ENCODE peak calls at places on chromosomes 6 and 20, in six cellular contexts. P, F, Z, K, S and V are unnamed samples.

GRCh38 chr6:150874184-150874583 is 8.7 kb downstream of the MTHFD1L start:
- DNase-seq in P (no peak), F (no peak), Z (no peak), K (no peak), S (no peak), V (no peak)

GRCh38 chr20:667351-668034 is 8.1 kb downstream of the SCRT2 start:
- DNase-seq in P (peak), F (peak), Z (no peak), K (no peak), S (no peak), V (peak)

GRCh38 chr6:10526156-10526555 is 5.0 kb downstream of the GCNT2 start:
- DNase-seq in P (no peak), F (peak), Z (peak), K (no peak), S (peak), V (no peak)

GRCh38 chr6:15310680-15311079 is 64.8 kb downstream of the JARID2 start:
- DNase-seq in P (no peak), F (no peak), Z (peak), K (no peak), S (no peak), V (peak)

GRCh38 chr20:33111306-33111705 is 31.9 kb downstream of the BPIFB4 start:
- DNase-seq in P (no peak), F (no peak), Z (no peak), K (no peak), S (no peak), V (no peak)

GRCh38 chr20:13700761-13701160 is 62.0 kb upstream of the TASP1 start:
- DNase-seq in P (no peak), F (no peak), Z (no peak), K (no peak), S (no peak), V (no peak)

GRCh38 chr6:55953384-55953783 is 78.0 kb upstream of the BMP5 start:
- DNase-seq in P (peak), F (peak), Z (peak), K (no peak), S (no peak), V (peak)

GRCh38 chr6:97412511-97412910 is 129.5 kb upstream of the MMS22L start:
- DNase-seq in P (no peak), F (no peak), Z (no peak), K (no peak), S (no peak), V (no peak)

GRCh38 chr6:1393641-1394283 is 4.4 kb downstream of the FOXF2 start:
- DNase-seq in P (no peak), F (no peak), Z (no peak), K (no peak), S (no peak), V (no peak)

GRCh38 chr20:37516697-37517370 is 4.2 kb upstream of the NNAT start:
- DNase-seq in P (no peak), F (peak), Z (peak), K (no peak), S (no peak), V (no peak)

GRCh38 chr6:120966321-120966720 is 368.0 kb downstream of the TBC1D32 start:
- DNase-seq in P (no peak), F (no peak), Z (no peak), K (no peak), S (no peak), V (no peak)

GRCh38 chr6:10302566-10303235 is 112.2 kb downstream of the TFAP2A start:
- DNase-seq in P (no peak), F (no peak), Z (no peak), K (no peak), S (no peak), V (no peak)

GRCh38 chr6:136609878-136610706 is 59.9 kb upstream of the MAP7 start:
- DNase-seq in P (peak), F (peak), Z (peak), K (no peak), S (peak), V (peak)

GRCh38 chr20:6678101-6678500 is 89.4 kb upstream of the BMP2 start:
- DNase-seq in P (no peak), F (no peak), Z (no peak), K (no peak), S (no peak), V (no peak)

GRCh38 chr20:17679786-17680127 is 2.3 kb downstream of the RRBP1 start:
- DNase-seq in P (peak), F (no peak), Z (no peak), K (no peak), S (no peak), V (no peak)

GRCh38 chr20:9981834-9982233 is 53.0 kb upstream of the ANKEF1 start:
- DNase-seq in P (no peak), F (peak), Z (peak), K (no peak), S (no peak), V (no peak)

GRCh38 chr20:9974324-9974723 is 60.5 kb upstream of the ANKEF1 start:
- DNase-seq in P (no peak), F (no peak), Z (no peak), K (no peak), S (no peak), V (no peak)

GRCh38 chr20:9977629-9978028 is 57.2 kb upstream of the ANKEF1 start:
- DNase-seq in P (no peak), F (no peak), Z (no peak), K (no peak), S (no peak), V (no peak)

GRCh38 chr20:9978395-9979004 is 56.3 kb upstream of the ANKEF1 start:
- DNase-seq in P (peak), F (peak), Z (peak), K (peak), S (peak), V (peak)
- TF ChIP-seq CTCF in P (peak), F (peak), Z (peak), K (peak), S (peak), V (peak)

DNA sequence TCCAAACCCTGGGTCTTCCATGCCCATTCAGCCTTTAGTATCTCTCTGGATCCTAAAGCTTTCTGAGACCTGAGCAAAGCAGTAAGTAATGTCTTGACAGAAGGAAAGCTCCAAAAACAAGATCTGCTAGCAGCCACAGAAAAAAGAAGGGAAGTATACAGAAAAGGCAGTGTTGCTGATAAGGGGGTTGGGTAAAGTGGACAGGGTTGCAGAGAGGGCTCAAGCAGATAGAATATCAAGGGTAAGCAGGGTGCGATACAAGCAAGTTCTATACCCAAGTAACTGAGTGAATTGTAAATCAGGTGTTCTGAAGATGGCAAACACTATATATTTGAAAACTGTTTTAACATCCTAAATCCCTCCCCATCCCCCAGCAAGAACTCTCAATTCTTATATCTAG is 113.4 kb upstream of the CARMIL1 start:
- DNase-seq in P (no peak), F (no peak), Z (no peak), K (no peak), S (no peak), V (no peak)
- H3K4me3 ChIP-seq in P (no peak), F (peak), Z (no peak), K (no peak), S (no peak), V (no peak)

GRCh38 chr6:144993870-144994269 is 708.7 kb downstream of the UTRN start:
- DNase-seq in P (no peak), F (peak), Z (peak), K (no peak), S (no peak), V (no peak)

DNA sequence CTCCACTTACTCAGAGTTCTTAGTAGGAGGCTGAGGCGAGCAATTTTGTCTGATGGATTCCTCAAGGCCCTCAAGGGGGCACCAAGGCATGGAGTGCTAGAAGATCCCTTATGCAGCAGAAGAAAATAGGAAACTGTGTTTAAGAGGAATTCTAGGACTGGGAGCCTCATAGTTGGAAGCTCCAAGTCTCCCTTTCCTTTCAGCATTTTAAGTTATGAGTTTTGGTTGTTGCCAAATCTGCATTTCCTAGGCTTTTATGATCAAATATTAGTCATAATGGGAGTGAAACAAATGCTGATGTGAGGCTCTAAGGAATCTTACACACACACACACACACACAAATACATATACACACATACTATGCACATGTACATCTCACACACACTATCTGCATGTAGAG is 714.0 kb downstream of the UTRN start:
- DNase-seq in P (no peak), F (no peak), Z (no peak), K (no peak), S (no peak), V (peak)
- TF ChIP-seq CTCF in P (no peak), F (peak), Z (no peak), K (no peak), S (no peak), V (peak)

GRCh38 chr6:79498842-79499241 is 38.4 kb downstream of the LCA5 start:
- DNase-seq in P (no peak), F (peak), Z (no peak), K (no peak), S (no peak), V (peak)

GRCh38 chr6:79494841-79495240 is 42.4 kb downstream of the LCA5 start:
- DNase-seq in P (no peak), F (peak), Z (no peak), K (no peak), S (no peak), V (no peak)

GRCh38 chr6:79495246-79495645 is 42.0 kb downstream of the LCA5 start:
- DNase-seq in P (no peak), F (no peak), Z (no peak), K (no peak), S (no peak), V (no peak)
- H3K4me3 ChIP-seq in P (no peak), F (no peak), Z (no peak), K (no peak), S (no peak), V (no peak)

DNA sequence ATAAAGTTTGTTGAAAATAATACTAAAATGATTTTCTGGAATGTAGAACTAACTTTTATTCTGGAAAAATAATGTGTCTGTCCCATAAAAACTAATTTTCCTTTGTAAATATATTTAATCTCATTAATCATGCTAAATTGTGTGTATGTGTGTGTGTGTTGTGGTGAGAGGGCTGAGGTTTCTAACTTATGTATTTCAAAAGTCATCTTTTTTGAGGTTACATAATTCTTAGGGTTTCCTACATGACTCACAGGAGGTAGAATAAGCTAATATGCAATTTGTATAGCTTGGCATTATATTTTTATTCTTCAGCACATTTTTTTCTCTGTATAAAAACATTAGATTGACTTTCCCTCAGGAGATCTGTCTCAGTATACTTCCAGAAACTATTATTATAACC is 64.1 kb upstream of the CLVS2 start:
- DNase-seq in P (no peak), F (no peak), Z (no peak), K (no peak), S (no peak), V (no peak)
- TF ChIP-seq CTCF in P (no peak), F (no peak), Z (no peak), K (no peak), S (no peak), V (no peak)

DNA sequence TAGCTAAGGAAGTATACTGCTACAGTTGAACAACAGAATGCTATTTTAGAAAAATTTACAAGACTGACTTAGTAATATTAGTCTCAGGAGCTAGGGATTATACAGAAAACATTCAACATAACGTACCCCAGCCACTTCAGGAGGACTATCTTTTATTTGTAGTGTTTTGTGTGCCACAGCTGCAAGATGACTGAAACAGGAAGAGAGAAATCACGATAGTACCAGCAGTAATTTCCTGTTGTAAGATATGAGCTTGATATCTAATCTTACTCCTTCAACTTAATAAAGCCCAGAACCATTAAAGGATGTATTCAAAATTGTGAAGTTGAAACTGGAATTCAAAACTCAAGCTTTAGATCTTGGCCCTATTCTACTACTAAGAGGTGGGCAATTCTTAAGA is 42.1 kb downstream of the SLC35A1 start:
- DNase-seq in P (no peak), F (no peak), Z (no peak), K (no peak), S (no peak), V (no peak)
- H3K4me3 ChIP-seq in P (no peak), F (no peak), Z (no peak), K (no peak), S (no peak), V (no peak)

GRCh38 chr6:162777091-162777490 is 49.3 kb downstream of the PACRG start:
- DNase-seq in P (no peak), F (no peak), Z (no peak), K (no peak), S (no peak), V (no peak)
- TF ChIP-seq CTCF in P (no peak), F (no peak), Z (no peak), K (no peak), S (no peak), V (no peak)

GRCh38 chr20:60054716-60055371 is 96.6 kb downstream of the CDH26 start:
- DNase-seq in P (no peak), F (no peak), Z (no peak), K (no peak), S (no peak), V (no peak)
- H3K4me3 ChIP-seq in P (no peak), F (no peak), Z (no peak), K (no peak), S (no peak), V (no peak)

GRCh38 chr6:3825331-3825831 is 23.8 kb upstream of the FAM50B start:
- DNase-seq in P (no peak), F (peak), Z (no peak), K (no peak), S (peak), V (peak)
- TF ChIP-seq CTCF in P (no peak), F (peak), Z (peak), K (no peak), S (peak), V (peak)

DNA sequence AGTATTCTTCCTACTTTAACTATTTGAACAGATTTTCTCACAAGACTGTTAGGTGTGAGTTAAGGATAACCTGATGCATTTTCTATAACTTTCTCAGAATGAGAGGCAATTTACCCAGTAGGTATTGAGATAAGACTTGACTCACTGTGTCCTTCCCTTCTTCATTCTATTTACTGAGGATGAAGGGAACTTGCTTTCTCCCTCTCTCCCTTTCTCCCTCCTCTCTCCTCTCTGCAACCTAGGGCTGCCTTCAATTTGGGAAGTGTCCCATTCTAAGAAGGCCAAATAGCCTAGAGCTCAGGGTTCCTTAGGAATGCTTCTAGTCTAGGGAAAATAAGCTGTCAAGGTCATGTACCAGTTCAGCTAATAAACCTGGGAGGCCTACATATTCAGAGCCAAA is 3.2 kb downstream of the ECHDC1 start:
- DNase-seq in P (no peak), F (no peak), Z (no peak), K (no peak), S (no peak), V (no peak)
- H3K4me3 ChIP-seq in P (no peak), F (no peak), Z (no peak), K (no peak), S (no peak), V (no peak)